ENCODE peak calls at places on chromosomes 11 and 22, in five cellular contexts. B is smooth muscle cell of the brain vasculature, V is GM12878, E is kidney, J is ELR. G is an unnamed sample.

GRCh38 chr11:114511538-114511937 is 48.1 kb downstream of the NXPE1 start:
- DNase-seq in B (no peak), V (no peak), E (no peak), J (no peak), G (no peak)

GRCh38 chr11:94519478-94520084 is 7.3 kb downstream of the C11orf97 start:
- DNase-seq in B (no peak), V (no peak), E (no peak), J (peak; percentile 64), G (no peak)

GRCh38 chr11:47328449-47329390 is 23.8 kb downstream of the MYBPC3 start:
- DNase-seq in B (no peak), V (peak; percentile 25), E (no peak), J (no peak), G (no peak)

GRCh38 chr11:33696411-33696810 is 4.2 kb downstream of the C11orf91 start:
- DNase-seq in B (no peak), V (no peak), E (no peak), J (no peak), G (no peak)

GRCh38 chr11:133157180-133157579 is 375.1 kb downstream of the OPCML start:
- DNase-seq in B (no peak), V (no peak), E (no peak), J (no peak), G (no peak)

GRCh38 chr11:45233121-45233803 is 52.9 kb downstream of the SYT13 start:
- DNase-seq in B (no peak), V (no peak), E (peak; percentile 85), J (peak; percentile 58), G (no peak)

GRCh38 chr11:126695293-126695692 is 305.3 kb downstream of the KIRREL3 start:
- DNase-seq in B (no peak), V (no peak), E (no peak), J (no peak), G (no peak)

GRCh38 chr11:69048056-69048717 is 545 bp upstream of the TPCN2 start:
- DNase-seq in B (no peak), V (no peak), E (no peak), J (peak; percentile 45), G (no peak)

GRCh38 chr11:112902411-112903011 is 58.7 kb upstream of the NCAM1 start:
- DNase-seq in B (no peak), V (no peak), E (no peak), J (no peak), G (no peak)

GRCh38 chr22:30452861-30453260 is 19.0 kb downstream of the SEC14L3 start:
- DNase-seq in B (no peak), V (no peak), E (no peak), J (no peak), G (no peak)

GRCh38 chr11:13970986-13971385 is 8.5 kb downstream of the SPON1 start:
- DNase-seq in B (no peak), V (no peak), E (peak; percentile 69), J (peak; percentile 30), G (no peak)

GRCh38 chr22:29689872-29690213 is 30.0 kb upstream of the CABP7 start:
- DNase-seq in B (no peak), V (no peak), E (no peak), J (peak; percentile 46), G (peak; percentile 60)

GRCh38 chr11:128235958-128236357 is 351.4 kb downstream of the ETS1 start:
- DNase-seq in B (no peak), V (no peak), E (no peak), J (no peak), G (no peak)

GRCh38 chr11:77656362-77656761 is 18.8 kb upstream of the CLNS1A start:
- DNase-seq in B (no peak), V (no peak), E (no peak), J (no peak), G (no peak)

GRCh38 chr11:72573380-72573949 is 100.8 kb downstream of the PDE2A start:
- DNase-seq in B (no peak), V (no peak), E (no peak), J (peak; percentile 66), G (no peak)

GRCh38 chr11:97683733-97684132 is 1293.9 kb downstream of the JRKL start:
- DNase-seq in B (no peak), V (no peak), E (no peak), J (peak; percentile 48), G (no peak)

GRCh38 chr11:76329983-76330382 is 50.9 kb downstream of the THAP12 start:
- DNase-seq in B (no peak), V (no peak), E (no peak), J (no peak), G (no peak)

GRCh38 chr11:40877981-40878380 is 581.5 kb downstream of the LRRC4C start:
- DNase-seq in B (no peak), V (no peak), E (no peak), J (no peak), G (no peak)

GRCh38 chr11:98300777-98301176 is 720.0 kb upstream of the CNTN5 start:
- DNase-seq in B (no peak), V (no peak), E (no peak), J (peak; percentile 54), G (no peak)

GRCh38 chr11:10623797-10624761 is 55.6 kb upstream of the LYVE1 start:
- DNase-seq in B (no peak), V (no peak), E (no peak), J (peak; percentile 42), G (no peak)

GRCh38 chr11:57781529-57781943 is 19.9 kb downstream of the CTNND1 start:
- DNase-seq in B (no peak), V (no peak), E (peak; percentile 86), J (no peak), G (no peak)

GRCh38 chr11:416757-417621 is 2.2 kb upstream of the SIGIRR start:
- DNase-seq in B (no peak), V (no peak), E (peak; percentile 89), J (peak; percentile 48), G (no peak)

GRCh38 chr11:11215944-11216343 is 137.1 kb downstream of the CSNK2A3 start:
- DNase-seq in B (no peak), V (no peak), E (no peak), J (no peak), G (no peak)